ENCODE peak calls at places on chromosomes 4 and X, in ten cellular contexts. One of them, this sample, is unnamed.

GRCh38 chrX:20857746-20858145 is 516.5 kb upstream of the CNKSR2 start:
- DNase-seq in SK-N-SH: no peak
- DNase-seq in sigmoid colon: peak
- DNase-seq in activated CD8-positive, alpha-beta T cell treated with anti-CD3 and anti-CD28 coated beads for 36 hours: no peak
- DNase-seq in H9: no peak
- DNase-seq in PC-3: peak
- DNase-seq in type B pancreatic cell: no peak
- DNase-seq in cardiac muscle cell: no peak
- DNase-seq in neural progenitor cell: peak
- DNase-seq in AG09309: no peak
- DNase-seq in this sample: no peak

GRCh38 chr4:74370912-74371311 is 6.0 kb downstream of the EREG start:
- DNase-seq in SK-N-SH: peak
- DNase-seq in sigmoid colon: no peak
- DNase-seq in activated CD8-positive, alpha-beta T cell treated with anti-CD3 and anti-CD28 coated beads for 36 hours: peak
- DNase-seq in H9: peak
- DNase-seq in PC-3: peak
- DNase-seq in type B pancreatic cell: no peak
- DNase-seq in cardiac muscle cell: peak
- DNase-seq in neural progenitor cell: peak
- DNase-seq in AG09309: no peak
- DNase-seq in this sample: no peak

GRCh38 chrX:40521868-40522450 is 58.8 kb upstream of the ATP6AP2 start:
- DNase-seq in SK-N-SH: no peak
- DNase-seq in sigmoid colon: no peak
- DNase-seq in activated CD8-positive, alpha-beta T cell treated with anti-CD3 and anti-CD28 coated beads for 36 hours: no peak
- DNase-seq in H9: no peak
- DNase-seq in PC-3: no peak
- DNase-seq in type B pancreatic cell: no peak
- DNase-seq in cardiac muscle cell: no peak
- DNase-seq in neural progenitor cell: no peak
- DNase-seq in AG09309: no peak
- DNase-seq in this sample: no peak

GRCh38 chrX:115367455-115367854 is 77.9 kb downstream of the LUZP4 start:
- DNase-seq in SK-N-SH: no peak
- DNase-seq in sigmoid colon: no peak
- DNase-seq in activated CD8-positive, alpha-beta T cell treated with anti-CD3 and anti-CD28 coated beads for 36 hours: no peak
- DNase-seq in H9: no peak
- DNase-seq in PC-3: no peak
- DNase-seq in type B pancreatic cell: no peak
- DNase-seq in cardiac muscle cell: no peak
- DNase-seq in neural progenitor cell: no peak
- DNase-seq in AG09309: peak
- DNase-seq in this sample: no peak

GRCh38 chr4:8771258-8771590 is 100.4 kb downstream of the HMX1 start:
- DNase-seq in SK-N-SH: peak
- DNase-seq in sigmoid colon: peak
- DNase-seq in activated CD8-positive, alpha-beta T cell treated with anti-CD3 and anti-CD28 coated beads for 36 hours: no peak
- DNase-seq in H9: peak
- DNase-seq in PC-3: no peak
- DNase-seq in type B pancreatic cell: no peak
- DNase-seq in cardiac muscle cell: peak
- DNase-seq in neural progenitor cell: no peak
- DNase-seq in AG09309: no peak
- DNase-seq in this sample: peak

GRCh38 chrX:153595387-153595786 is 3.6 kb downstream of the CCNQ start:
- DNase-seq in SK-N-SH: no peak
- DNase-seq in sigmoid colon: peak
- DNase-seq in activated CD8-positive, alpha-beta T cell treated with anti-CD3 and anti-CD28 coated beads for 36 hours: no peak
- DNase-seq in H9: no peak
- DNase-seq in PC-3: no peak
- DNase-seq in type B pancreatic cell: no peak
- DNase-seq in cardiac muscle cell: no peak
- DNase-seq in neural progenitor cell: no peak
- DNase-seq in AG09309: no peak
- DNase-seq in this sample: no peak

GRCh38 chr4:87781569-87781968 is 17.8 kb upstream of the IBSP start:
- DNase-seq in SK-N-SH: no peak
- DNase-seq in sigmoid colon: no peak
- DNase-seq in activated CD8-positive, alpha-beta T cell treated with anti-CD3 and anti-CD28 coated beads for 36 hours: no peak
- DNase-seq in H9: no peak
- DNase-seq in PC-3: no peak
- DNase-seq in type B pancreatic cell: no peak
- DNase-seq in cardiac muscle cell: no peak
- DNase-seq in neural progenitor cell: no peak
- DNase-seq in AG09309: no peak
- DNase-seq in this sample: no peak

GRCh38 chr4:73929285-73929684 is 52.5 kb downstream of the PF4 start:
- DNase-seq in SK-N-SH: no peak
- DNase-seq in sigmoid colon: no peak
- DNase-seq in activated CD8-positive, alpha-beta T cell treated with anti-CD3 and anti-CD28 coated beads for 36 hours: no peak
- DNase-seq in H9: no peak
- DNase-seq in PC-3: no peak
- DNase-seq in type B pancreatic cell: no peak
- DNase-seq in cardiac muscle cell: no peak
- DNase-seq in neural progenitor cell: no peak
- DNase-seq in AG09309: no peak
- DNase-seq in this sample: no peak

GRCh38 chr4:48571471-48571870 is 81.4 kb downstream of the ZAR1 start:
- DNase-seq in SK-N-SH: no peak
- DNase-seq in sigmoid colon: no peak
- DNase-seq in activated CD8-positive, alpha-beta T cell treated with anti-CD3 and anti-CD28 coated beads for 36 hours: no peak
- DNase-seq in H9: no peak
- DNase-seq in PC-3: no peak
- DNase-seq in type B pancreatic cell: no peak
- DNase-seq in cardiac muscle cell: no peak
- DNase-seq in neural progenitor cell: no peak
- DNase-seq in AG09309: no peak
- DNase-seq in this sample: no peak

GRCh38 chr4:111230265-111230664 is 607.4 kb upstream of the PITX2 start:
- DNase-seq in SK-N-SH: no peak
- DNase-seq in sigmoid colon: no peak
- DNase-seq in activated CD8-positive, alpha-beta T cell treated with anti-CD3 and anti-CD28 coated beads for 36 hours: no peak
- DNase-seq in H9: no peak
- DNase-seq in PC-3: no peak
- DNase-seq in type B pancreatic cell: no peak
- DNase-seq in cardiac muscle cell: no peak
- DNase-seq in neural progenitor cell: no peak
- DNase-seq in AG09309: peak
- DNase-seq in this sample: no peak

GRCh38 chr4:87975466-87975865 is at the start of gene SPP1:
- DNase-seq in SK-N-SH: peak
- DNase-seq in sigmoid colon: no peak
- DNase-seq in activated CD8-positive, alpha-beta T cell treated with anti-CD3 and anti-CD28 coated beads for 36 hours: peak
- DNase-seq in H9: peak
- DNase-seq in PC-3: no peak
- DNase-seq in type B pancreatic cell: no peak
- DNase-seq in cardiac muscle cell: peak
- DNase-seq in neural progenitor cell: peak
- DNase-seq in AG09309: no peak
- DNase-seq in this sample: no peak

GRCh38 chr4:139828966-139829662 is 163.5 kb downstream of the MGST2 start:
- DNase-seq in SK-N-SH: no peak
- DNase-seq in sigmoid colon: no peak
- DNase-seq in activated CD8-positive, alpha-beta T cell treated with anti-CD3 and anti-CD28 coated beads for 36 hours: no peak
- DNase-seq in H9: no peak
- DNase-seq in PC-3: no peak
- DNase-seq in type B pancreatic cell: no peak
- DNase-seq in cardiac muscle cell: no peak
- DNase-seq in neural progenitor cell: no peak
- DNase-seq in AG09309: no peak
- DNase-seq in this sample: no peak

GRCh38 chr4:47122592-47123291 is 91.4 kb downstream of the GABRB1 start:
- DNase-seq in SK-N-SH: peak
- DNase-seq in sigmoid colon: no peak
- DNase-seq in activated CD8-positive, alpha-beta T cell treated with anti-CD3 and anti-CD28 coated beads for 36 hours: peak
- DNase-seq in H9: peak
- DNase-seq in PC-3: peak
- DNase-seq in type B pancreatic cell: peak
- DNase-seq in cardiac muscle cell: peak
- DNase-seq in neural progenitor cell: peak
- DNase-seq in AG09309: peak
- DNase-seq in this sample: no peak
- TF ChIP-seq CTCF in SK-N-SH: peak
- TF ChIP-seq CTCF in sigmoid colon: peak
- TF ChIP-seq CTCF in activated CD8-positive, alpha-beta T cell treated with anti-CD3 and anti-CD28 coated beads for 36 hours: peak
- TF ChIP-seq CTCF in H9: peak
- TF ChIP-seq CTCF in PC-3: peak
- TF ChIP-seq CTCF in type B pancreatic cell: peak
- TF ChIP-seq CTCF in cardiac muscle cell: peak
- TF ChIP-seq CTCF in neural progenitor cell: peak
- TF ChIP-seq CTCF in AG09309: peak
- TF ChIP-seq CTCF in this sample: peak

GRCh38 chr4:115278830-115279229 is 165.4 kb upstream of the NDST4 start:
- DNase-seq in SK-N-SH: no peak
- DNase-seq in sigmoid colon: no peak
- DNase-seq in activated CD8-positive, alpha-beta T cell treated with anti-CD3 and anti-CD28 coated beads for 36 hours: no peak
- DNase-seq in H9: no peak
- DNase-seq in PC-3: no peak
- DNase-seq in type B pancreatic cell: no peak
- DNase-seq in cardiac muscle cell: no peak
- DNase-seq in neural progenitor cell: no peak
- DNase-seq in AG09309: no peak
- DNase-seq in this sample: no peak
- TF ChIP-seq CTCF in SK-N-SH: no peak
- TF ChIP-seq CTCF in sigmoid colon: no peak
- TF ChIP-seq CTCF in activated CD8-positive, alpha-beta T cell treated with anti-CD3 and anti-CD28 coated beads for 36 hours: no peak
- TF ChIP-seq CTCF in H9: no peak
- TF ChIP-seq CTCF in PC-3: no peak
- TF ChIP-seq CTCF in type B pancreatic cell: no peak
- TF ChIP-seq CTCF in cardiac muscle cell: no peak
- TF ChIP-seq CTCF in neural progenitor cell: no peak
- TF ChIP-seq CTCF in AG09309: no peak
- TF ChIP-seq CTCF in this sample: no peak

DNA sequence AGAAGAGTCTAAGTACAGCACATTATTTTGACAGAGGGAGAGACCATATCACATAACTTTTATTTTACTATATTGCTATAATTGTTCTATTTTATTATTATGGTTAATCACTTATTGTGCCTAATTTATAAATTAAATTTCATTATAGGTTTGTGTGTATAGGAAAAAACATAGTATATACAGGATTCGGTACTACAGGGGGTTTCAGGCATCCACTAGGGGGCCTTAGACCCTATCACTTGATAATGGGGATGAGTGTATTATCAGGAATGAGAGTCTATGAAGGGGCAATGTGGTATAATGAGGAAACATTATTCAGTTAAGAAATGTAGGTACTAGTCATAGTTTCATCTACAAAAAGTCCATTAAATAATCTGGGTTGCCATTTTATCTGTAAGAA is 833.1 kb downstream of the C4orf33 start:
- DNase-seq in SK-N-SH: peak
- DNase-seq in sigmoid colon: no peak
- DNase-seq in activated CD8-positive, alpha-beta T cell treated with anti-CD3 and anti-CD28 coated beads for 36 hours: no peak
- DNase-seq in H9: no peak
- DNase-seq in PC-3: peak
- DNase-seq in type B pancreatic cell: no peak
- DNase-seq in cardiac muscle cell: no peak
- DNase-seq in neural progenitor cell: peak
- DNase-seq in AG09309: no peak
- DNase-seq in this sample: no peak
- TF ChIP-seq CTCF in SK-N-SH: peak
- TF ChIP-seq CTCF in sigmoid colon: no peak
- TF ChIP-seq CTCF in activated CD8-positive, alpha-beta T cell treated with anti-CD3 and anti-CD28 coated beads for 36 hours: no peak
- TF ChIP-seq CTCF in H9: peak
- TF ChIP-seq CTCF in PC-3: peak
- TF ChIP-seq CTCF in type B pancreatic cell: peak
- TF ChIP-seq CTCF in cardiac muscle cell: no peak
- TF ChIP-seq CTCF in neural progenitor cell: peak
- TF ChIP-seq CTCF in AG09309: no peak
- TF ChIP-seq CTCF in this sample: no peak

DNA sequence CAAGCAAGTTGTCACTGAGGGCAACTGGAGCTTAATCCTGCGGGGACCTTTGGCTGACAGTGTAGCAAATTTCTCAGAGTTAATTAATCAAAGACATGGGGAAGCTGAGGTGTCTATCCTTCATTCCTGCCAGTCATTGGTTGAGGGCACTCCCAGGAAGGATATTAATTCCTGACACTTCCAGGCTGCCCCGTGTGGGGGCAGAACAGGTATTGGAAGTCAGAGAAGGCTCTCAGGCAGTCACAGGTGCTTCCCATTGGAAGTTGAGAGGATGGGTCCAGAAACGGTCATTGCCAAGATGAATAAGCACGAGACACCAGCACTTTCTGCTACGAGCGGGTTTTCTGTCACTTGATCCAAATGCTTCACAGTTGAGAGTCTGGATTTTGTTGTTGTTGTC is 29.1 kb upstream of the CD38 start:
- DNase-seq in SK-N-SH: no peak
- DNase-seq in sigmoid colon: no peak
- DNase-seq in activated CD8-positive, alpha-beta T cell treated with anti-CD3 and anti-CD28 coated beads for 36 hours: no peak
- DNase-seq in H9: peak
- DNase-seq in PC-3: no peak
- DNase-seq in type B pancreatic cell: no peak
- DNase-seq in cardiac muscle cell: no peak
- DNase-seq in neural progenitor cell: no peak
- DNase-seq in AG09309: no peak
- DNase-seq in this sample: no peak
- TF ChIP-seq CTCF in SK-N-SH: no peak
- TF ChIP-seq CTCF in sigmoid colon: no peak
- TF ChIP-seq CTCF in activated CD8-positive, alpha-beta T cell treated with anti-CD3 and anti-CD28 coated beads for 36 hours: no peak
- TF ChIP-seq CTCF in H9: peak
- TF ChIP-seq CTCF in PC-3: no peak
- TF ChIP-seq CTCF in type B pancreatic cell: no peak
- TF ChIP-seq CTCF in cardiac muscle cell: no peak
- TF ChIP-seq CTCF in neural progenitor cell: no peak
- TF ChIP-seq CTCF in AG09309: no peak
- TF ChIP-seq CTCF in this sample: no peak

This sample was measured in mesothelial cell of epicardium.